ENCODE peak calls at places on chromosomes 2 and 18, in ten cellular contexts. N, J, V, Z, A, U, G, O, M and P are unnamed samples.

GRCh38 chr2:230913812-230914211 is 11.2 kb downstream of the GPR55 start:
- DNase-seq in N (no peak), J (no peak), V (no peak), Z (peak), A (peak), U (no peak), G (no peak), O (no peak), M (peak), P (no peak)

GRCh38 chr2:198351647-198352046 is 547.3 kb downstream of the PLCL1 start:
- DNase-seq in N (no peak), J (no peak), V (no peak), Z (peak), A (no peak), U (no peak), G (no peak), O (no peak), M (no peak), P (no peak)

GRCh38 chr18:79588636-79589481 is 90.7 kb upstream of the CTDP1 start:
- DNase-seq in N (no peak), J (peak), V (no peak), Z (no peak), A (no peak), U (no peak), G (no peak), O (peak), M (peak), P (peak)

GRCh38 chr2:66929632-66930385 is 467.3 kb upstream of the ETAA1 start:
- DNase-seq in N (peak), J (no peak), V (peak), Z (no peak), A (no peak), U (no peak), G (no peak), O (peak), M (peak), P (peak)

GRCh38 chr2:219452361-219453317 is 18.0 kb downstream of the SPEG start:
- DNase-seq in N (peak), J (peak), V (peak), Z (no peak), A (no peak), U (peak), G (no peak), O (peak), M (no peak), P (peak)

GRCh38 chr2:6392354-6392753 is 473.4 kb downstream of the CMPK2 start:
- DNase-seq in N (no peak), J (no peak), V (no peak), Z (no peak), A (no peak), U (no peak), G (no peak), O (no peak), M (no peak), P (no peak)

GRCh38 chr2:232420073-232420454 is 13.4 kb downstream of the ALPG start:
- DNase-seq in N (no peak), J (no peak), V (no peak), Z (no peak), A (no peak), U (no peak), G (no peak), O (no peak), M (peak), P (no peak)

GRCh38 chr18:62716679-62717058 is 1.3 kb downstream of the PHLPP1 start:
- DNase-seq in N (peak), J (peak), V (no peak), Z (peak), A (peak), U (no peak), G (no peak), O (peak), M (peak), P (peak)

GRCh38 chr2:71843391-71843850 is 304.2 kb downstream of the CYP26B1 start:
- DNase-seq in N (no peak), J (no peak), V (no peak), Z (no peak), A (no peak), U (no peak), G (no peak), O (peak), M (no peak), P (no peak)

GRCh38 chr2:23904692-23905091 is 22.2 kb downstream of the ATAD2B start:
- DNase-seq in N (no peak), J (no peak), V (no peak), Z (no peak), A (no peak), U (no peak), G (no peak), O (no peak), M (no peak), P (no peak)

GRCh38 chr18:35116784-35117318 is 75.6 kb downstream of the MAPRE2 start:
- DNase-seq in N (peak), J (no peak), V (no peak), Z (no peak), A (no peak), U (no peak), G (no peak), O (no peak), M (no peak), P (no peak)

GRCh38 chr2:233441161-233442027 is 87.1 kb downstream of the DGKD start:
- DNase-seq in N (no peak), J (peak), V (no peak), Z (no peak), A (no peak), U (no peak), G (no peak), O (no peak), M (peak), P (peak)

GRCh38 chr2:187404431-187405110 is 43.5 kb downstream of the CALCRL start:
- DNase-seq in N (no peak), J (no peak), V (no peak), Z (no peak), A (no peak), U (no peak), G (no peak), O (no peak), M (no peak), P (no peak)

GRCh38 chr2:113273031-113273551 is 5.6 kb downstream of the PAX8 start:
- DNase-seq in N (peak), J (no peak), V (no peak), Z (peak), A (peak), U (no peak), G (no peak), O (no peak), M (no peak), P (no peak)

GRCh38 chr2:18988557-18989232 is 369.7 kb downstream of the OSR1 start:
- DNase-seq in N (no peak), J (no peak), V (no peak), Z (no peak), A (no peak), U (no peak), G (no peak), O (no peak), M (no peak), P (no peak)

GRCh38 chr2:134466141-134466540 is 212.3 kb downstream of the MGAT5 start:
- DNase-seq in N (peak), J (peak), V (no peak), Z (peak), A (peak), U (peak), G (no peak), O (no peak), M (no peak), P (no peak)

GRCh38 chr18:28728891-28729290 is 552.0 kb upstream of the CDH2 start:
- DNase-seq in N (no peak), J (no peak), V (peak), Z (no peak), A (no peak), U (no peak), G (no peak), O (no peak), M (no peak), P (no peak)

GRCh38 chr2:239910851-239911629 is 114.1 kb downstream of the NDUFA10 start:
- DNase-seq in N (no peak), J (peak), V (no peak), Z (no peak), A (peak), U (peak), G (no peak), O (no peak), M (peak), P (no peak)

GRCh38 chr2:237697586-237698337 is 70.4 kb downstream of the LRRFIP1 start:
- DNase-seq in N (peak), J (no peak), V (no peak), Z (no peak), A (peak), U (no peak), G (no peak), O (no peak), M (no peak), P (no peak)

GRCh38 chr2:53715568-53715967 is 52.0 kb upstream of the CHAC2 start:
- DNase-seq in N (peak), J (no peak), V (no peak), Z (peak), A (no peak), U (peak), G (no peak), O (no peak), M (no peak), P (no peak)

GRCh38 chr2:3453196-3453845 is 66.0 kb downstream of the ADI1 start:
- DNase-seq in N (no peak), J (no peak), V (no peak), Z (no peak), A (no peak), U (no peak), G (no peak), O (peak), M (no peak), P (peak)

GRCh38 chr2:218403810-218404209 is 4.1 kb downstream of the CTDSP1 start:
- DNase-seq in N (no peak), J (no peak), V (no peak), Z (no peak), A (no peak), U (no peak), G (no peak), O (no peak), M (no peak), P (no peak)

GRCh38 chr2:134175834-134176233 is 78.0 kb upstream of the MGAT5 start:
- DNase-seq in N (no peak), J (no peak), V (no peak), Z (no peak), A (no peak), U (no peak), G (no peak), O (no peak), M (no peak), P (no peak)

GRCh38 chr2:69975853-69976462 is 14.5 kb upstream of the ASPRV1 start:
- DNase-seq in N (no peak), J (peak), V (no peak), Z (no peak), A (no peak), U (no peak), G (no peak), O (no peak), M (peak), P (no peak)